ENCODE peak calls at places on chromosomes 2 and 18, in four cellular contexts. S is effector memory CD4-positive, alpha-beta T cell; K is MM.1S; E is PC-3. Y is an unnamed sample. For H3K9me3, the result is how much of the 10 kb centered on the place peaks cover.

GRCh38 chr2:64652231-64653173 is 1.2 kb downstream of the SERTAD2 start:
- DNase-seq in S (no peak), K (peak), E (peak), Y (peak)

GRCh38 chr18:6525593-6525992 is 110.9 kb upstream of the L3MBTL4 start:
- DNase-seq in S (no peak), K (no peak), E (peak), Y (no peak)

GRCh38 chr2:12547771-12548170 is 169.0 kb upstream of the TRIB2 start:
- DNase-seq in S (no peak), K (no peak), E (no peak), Y (no peak)

GRCh38 chr2:72673279-72673678 is 152.6 kb downstream of the EXOC6B start:
- DNase-seq in S (no peak), K (no peak), E (peak), Y (no peak)

GRCh38 chr2:44616616-44617266 is 255.0 kb downstream of the CAMKMT start:
- DNase-seq in S (no peak), K (peak), E (no peak), Y (no peak)

GRCh38 chr2:24845691-24846090 is 52.5 kb downstream of the CENPO start:
- DNase-seq in S (no peak), K (no peak), E (no peak), Y (no peak)

GRCh38 chr2:20640411-20641122 is 10.3 kb downstream of the HS1BP3 start:
- DNase-seq in S (no peak), K (no peak), E (no peak), Y (no peak)

GRCh38 chr2:234305846-234306245 is 191.0 kb downstream of the ARL4C start:
- DNase-seq in S (no peak), K (no peak), E (peak), Y (no peak)

GRCh38 chr2:152445791-152446201 is 110.8 kb downstream of the FMNL2 start:
- DNase-seq in S (no peak), K (no peak), E (peak), Y (no peak)

GRCh38 chr2:105919826-105920225 is 175.1 kb downstream of the NCK2 start:
- DNase-seq in S (peak), K (no peak), E (peak), Y (peak)

GRCh38 chr2:223465793-223466192 is 136.4 kb downstream of the SCG2 start:
- DNase-seq in S (no peak), K (no peak), E (peak), Y (no peak)

GRCh38 chr18:9428301-9428706 is 47.0 kb upstream of the RALBP1 start:
- DNase-seq in S (no peak), K (no peak), E (peak), Y (no peak)

GRCh38 chr2:132950986-132951385 is 281.0 kb upstream of the LYPD1 start:
- DNase-seq in S (no peak), K (peak), E (no peak), Y (no peak)

GRCh38 chr2:148948865-148949264 is 73.8 kb downstream of the KIF5C start:
- DNase-seq in S (no peak), K (no peak), E (no peak), Y (no peak)

GRCh38 chr18:31301201-31301655 is 16.7 kb upstream of the DSG1 start:
- DNase-seq in S (no peak), K (no peak), E (no peak), Y (no peak)

GRCh38 chr2:73952499-73953446 is 26.1 kb downstream of the DGUOK start:
- DNase-seq in S (no peak), K (no peak), E (peak), Y (no peak)

GRCh38 chr2:201807452-201807980 is 1.2 kb downstream of the CDK15 start:
- DNase-seq in S (no peak), K (no peak), E (no peak), Y (no peak)

GRCh38 chr18:26657618-26658581 is 109.5 kb upstream of the KCTD1 start:
- DNase-seq in S (no peak), K (no peak), E (no peak), Y (peak)

GRCh38 chr18:8762968-8763367 is 57.6 kb downstream of the MTCL1 start:
- DNase-seq in S (no peak), K (no peak), E (no peak), Y (no peak)

GRCh38 chr2:118431997-118432396 is 343.7 kb downstream of the INSIG2 start:
- DNase-seq in S (no peak), K (no peak), E (no peak), Y (no peak)

GRCh38 chr2:118190365-118190916 is 102.2 kb downstream of the INSIG2 start:
- DNase-seq in S (no peak), K (no peak), E (peak), Y (no peak)

GRCh38 chr2:55159037-55159651 is 72.9 kb downstream of the CLHC1 start:
- DNase-seq in S (no peak), K (peak), E (no peak), Y (peak)

GRCh38 chr2:220736778-220737177 is 835.3 kb downstream of the EPHA4 start:
- DNase-seq in S (no peak), K (no peak), E (no peak), Y (no peak)

GRCh38 chr2:178328037-178328436 is 122.9 kb downstream of the PRKRA start:
- DNase-seq in S (no peak), K (peak), E (no peak), Y (no peak)

GRCh38 chr18:267688-268552 is at the start of gene THOC1:
- DNase-seq in S (peak), K (peak), E (peak), Y (peak)

GRCh38 chr2:228532233-228532632 is 350.7 kb upstream of the SPHKAP start:
- DNase-seq in S (no peak), K (peak), E (no peak), Y (no peak)
- H3K9me3 ChIP-seq in S (under half), K (under half), E (under half), Y (under half)

DNA sequence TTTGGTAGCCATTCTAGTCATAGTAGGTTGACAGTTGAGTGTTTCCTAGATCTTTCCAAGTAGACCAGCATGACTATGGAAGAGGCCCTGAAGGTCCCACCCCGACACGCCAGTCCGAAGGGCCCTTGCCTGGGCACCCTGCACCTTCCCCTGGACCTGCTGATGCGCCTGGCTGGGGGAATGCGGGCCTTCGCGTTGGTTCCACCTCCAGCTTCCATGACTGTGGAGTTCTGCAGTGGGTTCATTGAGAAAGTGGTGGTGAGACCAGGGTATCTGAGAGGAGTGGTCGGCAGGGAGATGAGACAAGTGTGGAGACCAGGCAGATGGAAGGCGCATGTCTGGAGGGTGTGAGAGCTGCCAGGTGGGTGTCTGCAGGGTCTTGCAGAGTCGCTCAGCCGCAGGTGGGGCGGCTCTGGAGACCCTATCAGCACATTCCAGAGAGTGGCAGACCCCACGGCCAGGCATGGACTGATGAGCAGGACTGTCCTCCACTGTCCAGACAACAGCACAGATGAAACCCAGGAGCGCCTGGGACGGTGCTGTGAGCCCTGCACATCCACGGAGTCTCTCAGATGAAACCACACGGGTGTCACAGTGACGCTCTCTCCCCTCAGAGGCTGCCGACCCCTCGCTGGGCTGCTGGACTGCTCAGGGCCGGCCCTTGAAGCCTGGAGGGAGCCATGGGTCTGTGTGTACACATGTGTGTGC is 182.5 kb upstream of the HDAC4 start:
- DNase-seq in S (no peak), K (no peak), E (no peak), Y (no peak)
- H3K9me3 ChIP-seq in S (under half), K (under half), E (under half), Y (under half)

GRCh38 chr2:196652869-196653268 is 13.4 kb downstream of the CCDC150 start:
- DNase-seq in S (no peak), K (no peak), E (no peak), Y (no peak)

GRCh38 chr2:196657332-196657731 is 17.8 kb downstream of the CCDC150 start:
- DNase-seq in S (no peak), K (no peak), E (no peak), Y (no peak)

GRCh38 chr2:196651387-196652094 is 12.0 kb downstream of the CCDC150 start:
- DNase-seq in S (no peak), K (no peak), E (no peak), Y (no peak)

GRCh38 chr2:196649202-196649601 is 9.7 kb downstream of the CCDC150 start:
- DNase-seq in S (no peak), K (no peak), E (no peak), Y (no peak)

GRCh38 chr2:196653843-196654242 is 14.3 kb downstream of the CCDC150 start:
- DNase-seq in S (no peak), K (no peak), E (no peak), Y (no peak)
- H3K9me3 ChIP-seq in S (under half), K (under half), E (under half), Y (under half)

GRCh38 chr2:134175834-134176233 is 78.0 kb upstream of the MGAT5 start:
- DNase-seq in S (no peak), K (no peak), E (peak), Y (no peak)
- H3K9me3 ChIP-seq in S (under half), K (under half), E (under half), Y (under half)

DNA sequence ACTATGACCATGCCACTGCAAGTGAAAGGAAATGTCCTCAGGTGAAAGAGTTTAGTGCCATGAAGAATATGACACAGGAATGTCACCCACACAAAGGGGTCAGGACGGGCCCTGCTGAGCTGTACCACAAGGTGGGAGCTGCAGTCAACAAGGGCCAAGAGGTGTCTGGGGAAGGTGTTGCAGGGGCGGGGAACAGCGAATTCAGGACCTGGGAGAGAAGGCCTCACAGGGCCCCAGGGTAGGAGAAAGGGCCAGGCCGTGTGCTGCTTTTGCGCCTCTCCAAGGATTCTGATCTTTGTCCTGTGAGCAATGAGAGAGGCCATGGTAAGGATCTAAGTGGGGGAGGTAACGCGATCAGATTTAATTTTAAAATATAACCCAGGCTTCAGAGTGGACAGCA is 23.6 kb downstream of the CYB5A start:
- DNase-seq in S (no peak), K (no peak), E (no peak), Y (no peak)
- H3K9me3 ChIP-seq in S (under half), K (under half), E (under half), Y (under half)

GRCh38 chr2:115124817-115125216 is 682.4 kb downstream of the DPP10 start:
- DNase-seq in S (no peak), K (no peak), E (no peak), Y (no peak)
- H3K9me3 ChIP-seq in S (under half), K (under half), E (under half), Y (under half)

GRCh38 chr2:239762106-239762505 is 263.0 kb downstream of the NDUFA10 start:
- DNase-seq in S (no peak), K (no peak), E (no peak), Y (no peak)
- H3K9me3 ChIP-seq in S (under half), K (under half), E (under half), Y (under half)

GRCh38 chr2:126799306-126799705 is 99.4 kb upstream of the TEX51 start:
- DNase-seq in S (no peak), K (no peak), E (no peak), Y (no peak)

GRCh38 chr2:126796931-126797621 is 101.6 kb upstream of the TEX51 start:
- DNase-seq in S (no peak), K (no peak), E (no peak), Y (no peak)

GRCh38 chr2:126798276-126799140 is 100.2 kb upstream of the TEX51 start:
- DNase-seq in S (no peak), K (no peak), E (no peak), Y (no peak)

GRCh38 chr2:126795661-126796060 is 103.0 kb upstream of the TEX51 start:
- DNase-seq in S (no peak), K (no peak), E (no peak), Y (no peak)

GRCh38 chr2:126797622-126798275 is 100.9 kb upstream of the TEX51 start:
- DNase-seq in S (no peak), K (no peak), E (no peak), Y (no peak)
- H3K9me3 ChIP-seq in S (under half), K (under half), E (under half), Y (under half)

GRCh38 chr2:171627412-171627811 is 59.9 kb upstream of the DYNC1I2 start:
- DNase-seq in S (no peak), K (no peak), E (no peak), Y (no peak)

GRCh38 chr2:171625013-171625412 is 62.3 kb upstream of the DYNC1I2 start:
- DNase-seq in S (no peak), K (no peak), E (no peak), Y (no peak)

GRCh38 chr2:171626949-171627348 is 60.3 kb upstream of the DYNC1I2 start:
- DNase-seq in S (no peak), K (no peak), E (no peak), Y (no peak)

GRCh38 chr2:171630812-171631626 is 56.2 kb upstream of the DYNC1I2 start:
- DNase-seq in S (no peak), K (no peak), E (no peak), Y (peak)

GRCh38 chr2:171629113-171629512 is 58.2 kb upstream of the DYNC1I2 start:
- DNase-seq in S (no peak), K (no peak), E (no peak), Y (no peak)
- H3K9me3 ChIP-seq in S (under half), K (under half), E (under half), Y (under half)